ENCODE peak calls at places on chromosomes 11 and 22, in four cellular contexts. B is PC-9, Q is heart right ventricle, O is foreskin fibroblast. F is an unnamed sample.

GRCh38 chr11:122793500-122793899 is 44.8 kb upstream of the CRTAM start:
- DNase-seq in Q (no peak), O (no peak), B (no peak), F (no peak)

GRCh38 chr22:19523240-19524169 is 705 bp downstream of the CLDN5 start:
- DNase-seq in O (peak; percentile 59), Q (no peak), B (no peak), F (no peak)

GRCh38 chr11:61602775-61603569 is 22.1 kb upstream of the SYT7 start:
- DNase-seq in B (peak; percentile 55), O (peak; percentile 99), Q (peak; percentile 57), F (peak; percentile 88)

GRCh38 chr11:113991170-113991569 is 16.3 kb downstream of the HTR3A start:
- DNase-seq in Q (peak; percentile 17), B (no peak), O (peak; percentile 63), F (no peak)

GRCh38 chr11:73493838-73494598 is 103.9 kb downstream of the FAM168A start:
- DNase-seq in Q (no peak), B (peak; percentile 81), O (peak; percentile 89), F (no peak)

GRCh38 chr11:91296628-91297027 is 928.0 kb upstream of the FAT3 start:
- DNase-seq in B (no peak), Q (no peak), O (peak; percentile 35), F (no peak)

GRCh38 chr22:38244106-38244505 is 28.7 kb downstream of the TMEM184B start:
- DNase-seq in B (peak; percentile 38), O (no peak), Q (no peak), F (no peak)

GRCh38 chr11:94473177-94473799 is 20.4 kb downstream of the MRE11 start:
- DNase-seq in O (no peak), Q (no peak), B (no peak), F (no peak)

GRCh38 chr22:37485006-37485713 is 1.0 kb downstream of the MFNG start:
- DNase-seq in B (no peak), O (no peak), Q (peak; percentile 45), F (peak; percentile 30)

GRCh38 chr22:48780597-48781277 is 1046.9 kb downstream of the BRD1 start:
- DNase-seq in B (no peak), Q (no peak), O (no peak), F (no peak)

GRCh38 chr11:64298966-64299846 is 952 bp upstream of the CATSPERZ start:
- DNase-seq in Q (peak; percentile 60), O (peak; percentile 78), B (peak; percentile 23), F (no peak)

GRCh38 chr11:10385696-10386095 is 69.4 kb upstream of the AMPD3 start:
- DNase-seq in B (no peak), O (peak; percentile 80), Q (no peak), F (no peak)

GRCh38 chr11:71235719-71236118 is 16.7 kb downstream of the SHANK2 start:
- DNase-seq in B (no peak), O (no peak), Q (no peak), F (no peak)

GRCh38 chr22:32100711-32101110 is 57.6 kb downstream of the SLC5A1 start:
- DNase-seq in Q (no peak), B (no peak), O (no peak), F (no peak)

GRCh38 chr22:32106930-32107329 is 52.2 kb downstream of the C22orf42 start:
- DNase-seq in O (peak; percentile 27), Q (no peak), B (no peak), F (no peak)

DNA sequence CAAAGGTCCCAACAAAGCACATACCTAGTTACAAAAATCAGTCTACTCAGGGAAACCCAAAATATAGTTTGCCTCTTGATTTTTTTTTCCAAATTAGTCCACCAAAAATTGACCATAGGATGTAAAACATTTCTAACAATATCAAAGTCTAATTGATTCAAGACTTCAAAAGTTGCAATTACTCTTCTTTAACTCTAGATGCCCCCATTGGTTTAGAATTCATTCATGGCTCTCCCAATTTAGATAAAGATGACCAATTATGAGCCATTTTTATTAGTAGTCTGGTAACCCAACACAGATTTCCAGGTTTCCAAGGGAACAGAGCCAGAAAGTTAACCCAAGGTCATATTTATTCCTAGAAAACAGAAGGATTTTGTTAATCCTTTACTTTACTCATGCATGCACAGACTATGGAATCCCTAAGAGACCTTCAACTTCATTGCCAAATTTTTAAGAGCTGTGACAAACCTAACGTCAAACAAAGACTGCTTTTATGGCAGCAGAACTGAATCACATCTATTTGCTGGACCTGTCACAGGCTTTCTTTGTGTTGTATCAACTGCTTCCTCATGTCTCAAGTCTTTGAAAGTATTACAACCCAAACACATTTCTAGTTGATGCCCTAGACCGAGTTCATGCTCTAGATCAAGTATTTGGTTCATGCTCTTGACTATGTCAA is 55.3 kb downstream of the C22orf42 start:
- DNase-seq in Q (no peak), B (no peak), O (peak; percentile 33), F (no peak)
- TF ChIP-seq CTCF in Q (peak; percentile 44), B (peak; percentile 74), O (no peak), F (no peak)

DNA sequence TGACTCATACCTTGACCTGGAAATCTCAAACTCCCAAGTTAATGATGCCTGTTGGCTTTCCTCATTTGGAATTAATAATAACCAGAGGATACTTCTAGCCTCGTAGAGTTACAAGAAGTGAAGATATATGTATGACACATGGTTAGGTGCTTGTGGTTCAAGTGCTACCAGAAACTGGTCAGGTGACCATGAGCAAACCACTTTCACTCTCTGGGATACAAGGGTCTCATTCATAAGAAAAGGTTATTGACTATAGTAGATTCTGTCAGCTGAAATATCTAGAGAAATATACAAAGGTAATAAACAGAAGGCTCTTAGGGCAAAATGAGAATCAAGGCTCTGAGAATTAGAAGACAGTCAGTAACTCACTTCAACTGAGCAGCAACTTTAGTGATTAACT is 233.3 kb downstream of the KCNA4 start:
- DNase-seq in B (no peak), Q (no peak), O (no peak), F (no peak)
- TF ChIP-seq CTCF in B (no peak), Q (no peak), O (no peak), F (no peak)

DNA sequence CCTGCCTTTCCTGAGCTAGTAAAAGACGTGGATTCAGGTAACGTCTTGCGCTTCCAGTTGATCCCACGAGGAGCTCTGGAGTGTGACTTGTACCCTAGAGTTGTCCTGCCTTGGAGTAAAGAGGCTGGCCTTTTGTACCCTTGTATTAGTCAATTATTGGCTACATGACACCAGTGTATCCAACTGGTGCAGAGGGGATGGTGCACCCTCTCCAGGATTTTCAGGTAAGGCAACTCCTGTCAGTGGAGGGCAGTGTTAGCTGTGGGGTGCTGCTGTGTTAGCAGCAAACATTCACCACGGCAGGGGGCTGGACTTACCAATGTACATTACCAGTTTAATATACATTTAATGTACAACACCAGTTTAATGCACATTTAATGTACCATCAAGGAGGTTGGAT is 233.5 kb downstream of the MIAT start:
- DNase-seq in O (no peak), Q (no peak), B (no peak), F (peak; percentile 60)
- TF ChIP-seq CTCF in O (no peak), Q (no peak), B (no peak), F (peak; percentile 59)

DNA sequence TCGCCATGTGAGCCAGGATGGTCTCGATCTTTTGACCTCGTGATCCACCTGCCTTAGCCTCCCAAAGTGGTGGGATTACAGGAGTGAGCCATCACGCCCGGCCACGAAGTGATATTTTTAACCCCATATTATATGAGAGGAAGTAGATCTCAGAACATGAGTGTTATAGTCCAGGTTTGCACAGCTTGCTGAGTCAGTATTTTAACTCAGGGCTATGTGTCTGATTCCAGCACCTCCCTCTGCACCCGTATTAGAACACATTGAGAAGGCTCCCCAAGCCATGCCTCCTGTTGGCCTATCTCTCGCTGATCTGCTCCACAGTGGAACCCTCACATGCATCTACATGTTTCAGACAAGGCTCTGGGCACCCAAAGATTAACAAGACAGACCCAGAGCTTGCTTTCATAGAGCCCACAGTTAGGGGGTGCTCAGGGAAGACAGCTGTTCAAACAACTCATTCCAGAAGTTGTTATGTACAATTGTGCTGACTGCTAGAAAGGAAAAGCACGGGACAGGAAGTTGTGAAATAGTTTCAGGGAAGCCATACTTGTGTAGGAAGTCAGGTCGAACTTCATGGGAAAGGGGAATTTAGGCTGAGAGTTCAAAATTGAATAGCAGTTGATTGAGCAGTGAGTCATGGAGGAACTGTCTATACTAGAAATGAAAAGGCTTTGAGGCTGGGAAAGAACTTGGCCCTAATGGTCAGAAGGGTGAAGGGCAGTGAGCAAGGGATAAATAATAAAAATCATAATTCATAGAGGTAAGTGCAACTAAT is 49.3 kb upstream of the CLPB start:
- DNase-seq in Q (peak; percentile 34), O (peak; percentile 53), B (no peak), F (no peak)
- TF ChIP-seq CTCF in Q (no peak), O (no peak), B (no peak), F (no peak)

GRCh38 chr11:116077092-116077491 is 572.9 kb upstream of the CADM1 start:
- DNase-seq in Q (no peak), O (no peak), B (no peak), F (no peak)

GRCh38 chr11:116082256-116082655 is 578.0 kb upstream of the CADM1 start:
- DNase-seq in Q (no peak), O (no peak), B (no peak), F (no peak)

GRCh38 chr11:116079580-116079979 is 575.4 kb upstream of the CADM1 start:
- DNase-seq in B (no peak), O (peak; percentile 0), Q (no peak), F (no peak)

GRCh38 chr11:116073854-116074837 is 569.9 kb upstream of the CADM1 start:
- DNase-seq in Q (peak; percentile 45), B (no peak), O (no peak), F (peak; percentile 54)

DNA sequence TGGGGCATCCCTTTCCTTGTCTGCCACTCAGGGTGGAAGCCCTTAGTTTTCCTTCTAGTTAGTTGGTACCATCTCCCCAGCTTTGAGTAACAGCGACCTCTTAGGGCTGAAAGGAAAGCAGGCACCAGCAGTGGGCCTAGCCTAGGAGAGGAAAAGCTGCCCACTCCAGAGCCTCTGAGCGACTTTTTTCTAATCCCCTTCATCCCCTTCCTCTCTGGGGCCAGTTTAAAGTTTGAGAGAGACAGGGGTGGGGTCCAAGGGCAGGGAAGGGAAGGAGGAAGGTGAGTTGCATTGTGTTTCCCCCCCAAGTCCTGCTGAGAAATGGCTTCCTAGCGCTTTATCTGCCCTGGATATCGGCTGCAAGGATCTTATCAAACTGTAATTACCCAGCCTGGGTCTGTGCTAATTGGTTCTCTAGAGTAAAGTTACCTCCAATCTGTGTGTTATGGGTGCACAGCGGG is 573.9 kb upstream of the CADM1 start:
- DNase-seq in O (no peak), B (no peak), Q (no peak), F (peak; percentile 69)
- TF ChIP-seq CTCF in O (no peak), B (peak; percentile 31), Q (no peak), F (peak; percentile 81)